ENCODE peak calls at places on chromosomes 3 and 15, in five cellular contexts. A is dorsolateral prefrontal cortex, F is aorta, Z is AG09309, G is tibial artery. Q is an unnamed sample.
A peak's percentile ranks its signal among the peaks of the same experiment; 100 is the strongest.

GRCh38 chr3:177131927-177132636 is 65.2 kb downstream of the TBL1XR1 start:
- DNase-seq in A (no peak), F (no peak), Z (no peak), G (no peak), Q (no peak)

GRCh38 chr3:49903451-49904424 is at the start of gene MST1R:
- DNase-seq in A (no peak), F (peak; percentile 90), Z (no peak), G (peak; percentile 77), Q (no peak)

GRCh38 chr3:65548848-65549625 is 489.7 kb downstream of the MAGI1 start:
- DNase-seq in A (peak; percentile 52), F (peak; percentile 85), Z (no peak), G (peak; percentile 68), Q (no peak)

GRCh38 chr3:11090551-11090950 is 63.7 kb upstream of the HRH1 start:
- DNase-seq in A (no peak), F (no peak), Z (no peak), G (no peak), Q (no peak)

GRCh38 chr3:86162521-86162920 is 828.4 kb downstream of the VGLL3 start:
- DNase-seq in A (no peak), F (no peak), Z (no peak), G (no peak), Q (no peak)

GRCh38 chr3:45509768-45510129 is 84.8 kb upstream of the LIMD1 start:
- DNase-seq in A (no peak), F (no peak), Z (no peak), G (no peak), Q (no peak)

GRCh38 chr3:50364573-50365079 is 5.3 kb upstream of the TMEM115 start:
- DNase-seq in A (no peak), F (peak; percentile 86), Z (no peak), G (no peak), Q (no peak)

GRCh38 chr3:72847282-72847681 is 963 bp downstream of the SHQ1 start:
- DNase-seq in A (no peak), F (no peak), Z (no peak), G (no peak), Q (no peak)

GRCh38 chr3:52039426-52039825 is 16.9 kb downstream of the DUSP7 start:
- DNase-seq in A (no peak), F (no peak), Z (no peak), G (no peak), Q (no peak)

GRCh38 chr3:72149645-72150044 is 364.7 kb upstream of the PROK2 start:
- DNase-seq in A (no peak), F (no peak), Z (no peak), G (no peak), Q (no peak)

GRCh38 chr15:99414755-99415731 is 150.7 kb upstream of the MEF2A start:
- DNase-seq in A (peak; percentile 84), F (peak; percentile 49), Z (no peak), G (peak; percentile 60), Q (no peak)

GRCh38 chr3:59192473-59192872 is 142.6 kb upstream of the CFAP20DC start:
- DNase-seq in A (no peak), F (no peak), Z (peak; percentile 70), G (no peak), Q (peak; percentile 18)

GRCh38 chr3:121295453-121295852 is 250.3 kb downstream of the POLQ start:
- DNase-seq in A (no peak), F (no peak), Z (no peak), G (no peak), Q (no peak)

GRCh38 chr3:42640771-42641370 is 12.6 kb upstream of the ZBTB47 start:
- DNase-seq in A (no peak), F (no peak), Z (no peak), G (no peak), Q (no peak)

GRCh38 chr15:88980498-88980897 is 67.3 kb upstream of the MFGE8 start:
- DNase-seq in A (no peak), F (no peak), Z (no peak), G (no peak), Q (no peak)

GRCh38 chr15:62901916-62902554 is 140.5 kb upstream of the TPM1 start:
- DNase-seq in A (no peak), F (no peak), Z (no peak), G (no peak), Q (no peak)

GRCh38 chr3:94028093-94028837 is at the start of gene STX19:
- DNase-seq in A (no peak), F (no peak), Z (no peak), G (no peak), Q (no peak)

GRCh38 chr3:71066849-71067261 is 516.7 kb downstream of the FOXP1 start:
- DNase-seq in A (no peak), F (no peak), Z (no peak), G (no peak), Q (no peak)

GRCh38 chr15:26875476-26875850 is 8.6 kb downstream of the GABRA5 start:
- DNase-seq in A (peak; percentile 66), F (no peak), Z (no peak), G (no peak), Q (no peak)

GRCh38 chr15:41494190-41494921 is 682 bp downstream of the ITPKA start:
- DNase-seq in A (peak; percentile 75), F (peak; percentile 81), Z (no peak), G (no peak), Q (no peak)

GRCh38 chr15:95486224-95486623 is 844.3 kb upstream of the NR2F2 start:
- DNase-seq in A (no peak), F (no peak), Z (no peak), G (no peak), Q (no peak)

GRCh38 chr15:77282333-77282732 is 137.6 kb downstream of the PEAK1 start:
- DNase-seq in A (no peak), F (no peak), Z (peak; percentile 91), G (no peak), Q (peak; percentile 13)

GRCh38 chr15:42335074-42335473 is 24.2 kb upstream of the CAPN3 start:
- DNase-seq in A (no peak), F (no peak), Z (no peak), G (no peak), Q (no peak)

GRCh38 chr3:124529826-124530571 is 200.3 kb upstream of the UMPS start:
- DNase-seq in A (peak; percentile 54), F (no peak), Z (no peak), G (no peak), Q (no peak)

GRCh38 chr3:161163297-161163696 is 57.8 kb upstream of the NMD3 start:
- DNase-seq in A (no peak), F (no peak), Z (peak; percentile 72), G (no peak), Q (peak; percentile 91)

GRCh38 chr3:58569287-58570001 is 7.7 kb downstream of the FAM107A start:
- DNase-seq in A (no peak), F (no peak), Z (no peak), G (peak; percentile 42), Q (no peak)

GRCh38 chr3:42376397-42376798 is 34.0 kb downstream of the LYZL4 start:
- DNase-seq in A (peak; percentile 77), F (no peak), Z (peak; percentile 38), G (no peak), Q (peak; percentile 81)

GRCh38 chr3:186932281-186933181 is 2.2 kb downstream of the ST6GAL1 start:
- DNase-seq in A (no peak), F (no peak), Z (no peak), G (peak; percentile 69), Q (no peak)

GRCh38 chr15:99738047-99738847 is 5.0 kb upstream of the LYSMD4 start:
- DNase-seq in A (no peak), F (no peak), Z (no peak), G (no peak), Q (no peak)

GRCh38 chr3:78845605-78846004 is 922.2 kb downstream of the ROBO1 start:
- DNase-seq in A (no peak), F (no peak), Z (no peak), G (no peak), Q (no peak)

DNA sequence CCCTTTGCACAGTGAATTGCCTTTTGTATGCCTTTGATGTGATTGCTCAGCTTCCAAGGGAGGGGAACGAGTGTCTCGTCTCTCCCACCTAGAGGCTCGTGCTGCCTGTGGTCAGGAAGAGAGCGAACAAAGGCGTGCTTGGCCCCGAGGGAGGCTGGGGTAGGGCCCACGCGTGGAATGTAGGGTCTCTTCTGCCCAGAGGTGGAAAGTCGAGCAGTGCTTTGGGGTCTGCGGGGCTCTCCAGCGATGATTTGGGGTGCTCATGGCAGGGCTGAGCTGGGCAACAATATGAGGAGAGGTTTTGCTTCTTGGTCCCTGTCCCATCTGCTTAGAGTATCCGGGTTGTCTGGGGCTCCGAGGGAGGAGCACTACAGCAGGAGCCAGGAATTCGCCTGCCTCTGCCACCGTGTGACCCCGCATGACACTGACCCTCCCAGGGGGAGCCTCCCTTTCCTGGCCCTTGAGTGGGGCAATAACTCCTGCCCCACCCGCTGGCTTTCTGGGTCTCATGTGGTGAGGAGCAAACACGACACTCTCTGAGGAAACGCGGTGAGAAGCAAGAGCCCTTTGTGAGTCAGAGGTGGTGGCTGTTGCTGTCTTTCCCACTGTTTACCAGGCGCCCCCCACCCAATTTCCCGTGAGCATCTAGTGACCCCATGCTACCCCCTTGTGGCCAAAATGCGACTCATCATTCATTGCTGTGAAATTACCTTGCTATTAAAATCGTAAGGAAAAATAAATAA is 29.6 kb downstream of the CCNL1 start:
- DNase-seq in A (no peak), F (peak; percentile 76), Z (no peak), G (peak; percentile 76), Q (peak; percentile 76)
- H3K4me3 ChIP-seq in A (peak overlapping the region; percentile 43), F (no peak overlapping the region), Z (no peak overlapping the region), G (no peak overlapping the region), Q (no peak overlapping the region)

DNA sequence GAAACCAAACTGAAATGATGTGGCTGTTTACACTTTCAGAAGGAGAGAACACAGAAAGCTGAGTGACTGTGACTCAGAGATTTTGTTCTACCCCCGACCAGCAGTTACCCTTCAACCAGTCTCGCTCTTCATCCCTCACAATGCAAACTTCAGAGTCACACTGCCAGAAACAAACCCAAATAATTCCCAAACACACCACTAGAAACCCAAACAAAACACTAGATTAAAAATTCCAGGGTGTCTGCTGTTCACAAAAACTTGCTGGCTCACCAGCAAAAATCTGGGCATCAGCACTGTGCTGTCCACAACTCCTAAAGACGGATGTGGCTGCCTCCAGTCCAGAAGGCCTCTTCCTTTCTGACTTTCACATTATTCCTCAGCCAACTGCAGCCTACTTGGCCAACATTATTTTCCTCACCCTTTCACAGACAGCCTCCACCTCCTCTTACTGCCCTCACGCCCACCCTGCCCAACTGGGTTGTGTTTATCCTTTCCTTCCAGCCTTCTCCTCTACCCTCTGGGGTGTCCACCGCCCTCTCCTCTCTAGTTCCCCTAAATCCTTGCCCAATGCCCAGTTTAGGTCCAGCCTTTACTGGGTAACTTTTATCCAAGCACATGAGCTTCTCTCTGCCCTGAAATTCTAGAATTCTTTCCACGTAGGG is 71.4 kb downstream of the MECOM start:
- DNase-seq in A (no peak), F (peak; percentile 42), Z (no peak), G (no peak), Q (no peak)
- H3K4me3 ChIP-seq in A (no peak overlapping the region), F (no peak overlapping the region), Z (no peak overlapping the region), G (no peak overlapping the region), Q (no peak overlapping the region)

GRCh38 chr3:149532463-149533180 is 58.1 kb downstream of the TM4SF4 start:
- DNase-seq in A (no peak), F (no peak), Z (no peak), G (no peak), Q (no peak)
- H3K4me3 ChIP-seq in A (peak overlapping the region; percentile 39), F (no peak overlapping the region), Z (no peak overlapping the region), G (peak overlapping the region; percentile 25), Q (no peak overlapping the region)

GRCh38 chr15:60257760-60258159 is 140.0 kb downstream of the ANXA2 start:
- DNase-seq in A (no peak), F (no peak), Z (no peak), G (no peak), Q (no peak)

GRCh38 chr15:60255390-60255789 is 142.4 kb downstream of the ANXA2 start:
- DNase-seq in A (no peak), F (no peak), Z (no peak), G (no peak), Q (no peak)
- H3K4me3 ChIP-seq in A (no peak overlapping the region), F (no peak overlapping the region), Z (no peak overlapping the region), G (no peak overlapping the region), Q (no peak overlapping the region)

Q was measured in skeletal muscle cell.